ENCODE peak calls at places on chromosomes 6 and 20, in eight cellular contexts. W, L, S, Z, G, C, V and D are unnamed samples.

GRCh38 chr6:4816904-4817303 is 40.7 kb downstream of the CDYL start:
- DNase-seq in W (no peak), L (no peak), S (no peak), Z (no peak), G (no peak), C (no peak), V (no peak), D (no peak)

GRCh38 chr20:23086931-23087411 is 847 bp upstream of the CD93 start:
- DNase-seq in W (peak; percentile 57), L (no peak), S (no peak), Z (no peak), G (no peak), C (no peak), V (no peak), D (no peak)

GRCh38 chr20:47120346-47120745 is 225.7 kb downstream of the EYA2 start:
- DNase-seq in W (no peak), L (no peak), S (no peak), Z (no peak), G (no peak), C (no peak), V (no peak), D (no peak)

GRCh38 chr6:156748504-156748903 is 28.7 kb upstream of the ARID1B start:
- DNase-seq in W (no peak), L (no peak), S (no peak), Z (no peak), G (no peak), C (no peak), V (no peak), D (no peak)

GRCh38 chr6:8435845-8436168 is 462 bp upstream of the SLC35B3 start:
- DNase-seq in W (no peak), L (no peak), S (no peak), Z (peak; percentile 65), G (no peak), C (no peak), V (no peak), D (no peak)

GRCh38 chr6:42292002-42292735 is 74.5 kb upstream of the MRPS10 start:
- DNase-seq in W (no peak), L (no peak), S (no peak), Z (peak; percentile 93), G (peak; percentile 35), C (no peak), V (no peak), D (no peak)

GRCh38 chr6:11120273-11121005 is 8.9 kb upstream of the ERVFRD-1 start:
- DNase-seq in W (no peak), L (no peak), S (no peak), Z (peak; percentile 19), G (peak; percentile 35), C (no peak), V (no peak), D (no peak)

GRCh38 chr6:99334526-99335127 is 14.8 kb downstream of the FAXC start:
- DNase-seq in W (no peak), L (no peak), S (peak; percentile 59), Z (peak; percentile 49), G (peak; percentile 67), C (peak; percentile 43), V (no peak), D (no peak)

GRCh38 chr6:154086510-154086909 is 47.5 kb downstream of the OPRM1 start:
- DNase-seq in W (no peak), L (no peak), S (no peak), Z (no peak), G (no peak), C (no peak), V (no peak), D (no peak)

GRCh38 chr6:134707342-134707982 is 242.4 kb downstream of the ALDH8A1 start:
- DNase-seq in W (no peak), L (no peak), S (peak; percentile 85), Z (peak; percentile 57), G (peak; percentile 69), C (no peak), V (no peak), D (no peak)

GRCh38 chr6:160161647-160161986 is 40.0 kb downstream of the SLC22A1 start:
- DNase-seq in W (no peak), L (no peak), S (no peak), Z (no peak), G (no peak), C (no peak), V (no peak), D (no peak)
- H3K27ac ChIP-seq in W (no peak overlapping the region), L (no peak overlapping the region), S (no peak overlapping the region), Z (no peak overlapping the region), G (no peak overlapping the region), C (no peak overlapping the region), V (no peak overlapping the region), D (no peak overlapping the region)

GRCh38 chr6:85642774-85643529 is at the start of gene SYNCRIP:
- DNase-seq in W (peak; percentile 99), L (peak; percentile 99), S (peak; percentile 100), Z (peak; percentile 99), G (peak; percentile 100), C (peak; percentile 81), V (peak; percentile 99), D (peak; percentile 84)

GRCh38 chr6:85643530-85644373 is 1.1 kb upstream of the SYNCRIP start:
- DNase-seq in W (peak; percentile 91), L (peak; percentile 95), S (peak; percentile 94), Z (peak; percentile 92), G (peak; percentile 98), C (peak; percentile 64), V (peak; percentile 84), D (peak; percentile 57)

GRCh38 chr6:85641916-85642773 is 541 bp downstream of the SYNCRIP start:
- DNase-seq in W (peak; percentile 66), L (peak; percentile 85), S (peak; percentile 62), Z (peak; percentile 50), G (peak; percentile 57), C (no peak), V (peak; percentile 48), D (no peak)

GRCh38 chr6:85640806-85641205 is 1.9 kb downstream of the SYNCRIP start:
- DNase-seq in W (no peak), L (no peak), S (no peak), Z (no peak), G (no peak), C (no peak), V (no peak), D (no peak)

GRCh38 chr6:85641522-85641915 is 1.2 kb downstream of the SYNCRIP start:
- DNase-seq in W (no peak), L (no peak), S (no peak), Z (peak; percentile 44), G (no peak), C (no peak), V (no peak), D (no peak)
- H3K4me1 ChIP-seq in W (peaks cover 21% of the 10 kb centered on the region), L (peaks cover 53% of the 10 kb centered on the region), S (peaks cover 20% of the 10 kb centered on the region), Z (peaks cover 23% of the 10 kb centered on the region), G (peaks cover 20% of the 10 kb centered on the region), C (peaks cover 21% of the 10 kb centered on the region), V (peaks cover 62% of the 10 kb centered on the region), D (no peaks in the 10 kb centered on the region)

GRCh38 chr6:131730264-131730663 is 19.4 kb upstream of the CTAGE9 start:
- DNase-seq in W (no peak), L (no peak), S (no peak), Z (no peak), G (no peak), C (no peak), V (no peak), D (no peak)

GRCh38 chr6:131727467-131727866 is 16.6 kb upstream of the CTAGE9 start:
- DNase-seq in W (no peak), L (no peak), S (no peak), Z (no peak), G (no peak), C (no peak), V (no peak), D (no peak)

GRCh38 chr6:131728296-131728939 is 17.6 kb upstream of the CTAGE9 start:
- DNase-seq in W (no peak), L (no peak), S (no peak), Z (no peak), G (no peak), C (no peak), V (no peak), D (no peak)

GRCh38 chr6:131729550-131729949 is 18.7 kb upstream of the CTAGE9 start:
- DNase-seq in W (no peak), L (no peak), S (no peak), Z (no peak), G (no peak), C (no peak), V (no peak), D (no peak)

GRCh38 chr6:131727868-131728267 is 17.1 kb upstream of the CTAGE9 start:
- DNase-seq in W (no peak), L (no peak), S (no peak), Z (no peak), G (no peak), C (no peak), V (no peak), D (no peak)
- H3K27ac ChIP-seq in W (no peak overlapping the region), L (no peak overlapping the region), S (no peak overlapping the region), Z (no peak overlapping the region), G (no peak overlapping the region), C (no peak overlapping the region), V (no peak overlapping the region), D (no peak overlapping the region)

GRCh38 chr20:44701889-44702288 is 13.3 kb upstream of the CCN5 start:
- DNase-seq in W (no peak), L (no peak), S (no peak), Z (no peak), G (no peak), C (no peak), V (no peak), D (no peak)
- H3K4me1 ChIP-seq in W (peaks cover 13% of the 10 kb centered on the region), L (peaks cover 44% of the 10 kb centered on the region), S (peaks cover 6% of the 10 kb centered on the region), Z (peaks cover 4% of the 10 kb centered on the region), G (peaks cover 9% of the 10 kb centered on the region), C (peaks cover 45% of the 10 kb centered on the region), V (peaks cover 47% of the 10 kb centered on the region), D (peaks cover 9% of the 10 kb centered on the region)